ENCODE peak calls at places on chromosome 19, in five cellular contexts. W is A549, O is transverse colon, N is tibial nerve, T is sigmoid colon. K is an unnamed sample.

GRCh38 chr19:27962260-27962659 is 1250.7 kb downstream of the UQCRFS1 start:
- DNase-seq in W (no peak), O (no peak), N (no peak), T (no peak), K (no peak)

GRCh38 chr19:58085348-58085875 is 12.6 kb downstream of the ZSCAN18 start:
- DNase-seq in W (no peak), O (no peak), N (no peak), T (no peak), K (no peak)

GRCh38 chr19:10450853-10451609 is 30.7 kb downstream of the PDE4A start:
- DNase-seq in W (peak; percentile 34), O (peak; percentile 93), N (no peak), T (no peak), K (no peak)

GRCh38 chr19:22619932-22620331 is 14.2 kb upstream of the ZNF492 start:
- DNase-seq in W (no peak), O (no peak), N (no peak), T (no peak), K (no peak)

GRCh38 chr19:31534786-31535185 is 185.6 kb upstream of the TSHZ3 start:
- DNase-seq in W (no peak), O (no peak), N (no peak), T (no peak), K (peak; percentile 78)

GRCh38 chr19:39941151-39941550 is 6.7 kb upstream of the FCGBP start:
- DNase-seq in W (no peak), O (no peak), N (no peak), T (no peak), K (peak; percentile 8)

GRCh38 chr19:7679017-7679720 is 1.5 kb upstream of the TRAPPC5 start:
- DNase-seq in W (no peak), O (peak; percentile 43), N (no peak), T (no peak), K (no peak)

GRCh38 chr19:47660435-47660832 is 51.5 kb downstream of the BICRA start:
- DNase-seq in W (no peak), O (peak; percentile 57), N (no peak), T (no peak), K (no peak)

GRCh38 chr19:38070573-38070972 is 153.4 kb downstream of the DPF1 start:
- DNase-seq in W (no peak), O (no peak), N (no peak), T (no peak), K (no peak)

GRCh38 chr19:15358918-15359317 is 20.7 kb downstream of the AKAP8 start:
- DNase-seq in W (no peak), O (no peak), N (no peak), T (no peak), K (no peak)

GRCh38 chr19:11798391-11799296 is at the start of gene ZNF491:
- DNase-seq in W (no peak), O (peak; percentile 96), N (peak; percentile 86), T (peak; percentile 95), K (peak; percentile 97)

GRCh38 chr19:39083599-39083982 is 577 bp upstream of the ACP7 start:
- DNase-seq in W (no peak), O (no peak), N (no peak), T (no peak), K (no peak)

GRCh38 chr19:30442715-30443114 is 70.5 kb downstream of the ZNF536 start:
- DNase-seq in W (no peak), O (no peak), N (no peak), T (no peak), K (no peak)

GRCh38 chr19:8532170-8532569 is 18.2 kb upstream of the ZNF414 start:
- DNase-seq in W (no peak), O (no peak), N (no peak), T (no peak), K (no peak)

GRCh38 chr19:6626764-6627163 is 35.8 kb upstream of the CD70 start:
- DNase-seq in W (no peak), O (no peak), N (no peak), T (no peak), K (no peak)

GRCh38 chr19:8811315-8812172 is 20.6 kb downstream of the ZNF558 start:
- DNase-seq in W (no peak), O (no peak), N (no peak), T (no peak), K (peak; percentile 10)

GRCh38 chr19:57190301-57190700 is 999 bp upstream of the ZNF264 start:
- DNase-seq in W (no peak), O (no peak), N (no peak), T (no peak), K (peak; percentile 31)

GRCh38 chr19:44907613-44908012 is 2.0 kb downstream of the APOE start:
- DNase-seq in W (no peak), O (no peak), N (no peak), T (no peak), K (no peak)

GRCh38 chr19:5932593-5933262 is 18.7 kb downstream of the CAPS start:
- DNase-seq in W (no peak), O (no peak), N (no peak), T (no peak), K (no peak)

GRCh38 chr19:15287496-15287895 is 44.8 kb downstream of the BRD4 start:
- DNase-seq in W (no peak), O (no peak), N (no peak), T (no peak), K (no peak)

GRCh38 chr19:6788896-6789295 is 16.4 kb downstream of the VAV1 start:
- DNase-seq in W (no peak), O (no peak), N (no peak), T (no peak), K (no peak)

GRCh38 chr19:16366433-16367268 is 42.0 kb downstream of the KLF2 start:
- DNase-seq in W (no peak), O (no peak), N (no peak), T (peak; percentile 48), K (no peak)

DNA sequence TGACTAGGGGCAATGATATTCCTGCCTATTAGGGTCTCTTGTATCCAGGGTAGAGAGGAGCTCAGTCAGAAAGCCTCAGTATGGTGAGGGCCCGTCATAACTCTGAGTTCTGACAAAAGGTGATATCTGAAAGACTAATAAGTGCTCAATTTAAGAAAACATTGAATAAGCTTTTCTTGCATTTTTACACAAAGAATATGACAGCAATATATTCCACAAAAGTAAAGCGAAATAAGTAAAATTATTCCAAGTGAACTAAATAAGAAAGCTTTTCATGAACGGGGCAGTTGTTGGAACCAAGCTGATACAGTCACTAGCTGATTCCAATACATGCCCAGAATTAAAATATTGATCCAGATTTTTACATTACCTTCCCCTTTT is 40.5 kb downstream of the CEACAM1 start:
- DNase-seq in W (no peak), O (no peak), N (no peak), T (no peak), K (no peak)
- TF ChIP-seq EP300 in W (no peak), O (no peak), N (no peak), T (no peak), K (no peak)

GRCh38 chr19:3386447-3387234 is 20.3 kb downstream of the NFIC start:
- DNase-seq in W (no peak), O (no peak), N (no peak), T (peak; percentile 91), K (no peak)

GRCh38 chr19:3389446-3389778 is 23.0 kb downstream of the NFIC start:
- DNase-seq in W (no peak), O (no peak), N (no peak), T (no peak), K (no peak)

GRCh38 chr19:3392480-3392879 is 26.1 kb downstream of the NFIC start:
- DNase-seq in W (no peak), O (no peak), N (no peak), T (no peak), K (no peak)

GRCh38 chr19:3389876-3390361 is 23.5 kb downstream of the NFIC start:
- DNase-seq in W (no peak), O (no peak), N (no peak), T (peak; percentile 76), K (no peak)

GRCh38 chr19:3387645-3388589 is 21.5 kb downstream of the NFIC start:
- DNase-seq in W (peak; percentile 44), O (peak; percentile 89), N (peak; percentile 61), T (peak; percentile 96), K (peak; percentile 93)
- TF ChIP-seq EP300 in W (no peak), O (peak; percentile 39), N (no peak), T (peak; percentile 47), K (peak; percentile 11)

GRCh38 chr19:18172331-18173053 is 1.1 kb upstream of the IFI30 start:
- DNase-seq in W (no peak), O (no peak), N (no peak), T (no peak), K (no peak)

GRCh38 chr19:18173054-18173571 is 500 bp upstream of the IFI30 start:
- DNase-seq in W (no peak), O (peak; percentile 57), N (peak; percentile 61), T (peak; percentile 86), K (no peak)

GRCh38 chr19:18174983-18175382 is 1.4 kb downstream of the IFI30 start:
- DNase-seq in W (no peak), O (no peak), N (no peak), T (no peak), K (no peak)

GRCh38 chr19:18171605-18172327 is 1.8 kb upstream of the IFI30 start:
- DNase-seq in W (no peak), O (no peak), N (no peak), T (no peak), K (no peak)

DNA sequence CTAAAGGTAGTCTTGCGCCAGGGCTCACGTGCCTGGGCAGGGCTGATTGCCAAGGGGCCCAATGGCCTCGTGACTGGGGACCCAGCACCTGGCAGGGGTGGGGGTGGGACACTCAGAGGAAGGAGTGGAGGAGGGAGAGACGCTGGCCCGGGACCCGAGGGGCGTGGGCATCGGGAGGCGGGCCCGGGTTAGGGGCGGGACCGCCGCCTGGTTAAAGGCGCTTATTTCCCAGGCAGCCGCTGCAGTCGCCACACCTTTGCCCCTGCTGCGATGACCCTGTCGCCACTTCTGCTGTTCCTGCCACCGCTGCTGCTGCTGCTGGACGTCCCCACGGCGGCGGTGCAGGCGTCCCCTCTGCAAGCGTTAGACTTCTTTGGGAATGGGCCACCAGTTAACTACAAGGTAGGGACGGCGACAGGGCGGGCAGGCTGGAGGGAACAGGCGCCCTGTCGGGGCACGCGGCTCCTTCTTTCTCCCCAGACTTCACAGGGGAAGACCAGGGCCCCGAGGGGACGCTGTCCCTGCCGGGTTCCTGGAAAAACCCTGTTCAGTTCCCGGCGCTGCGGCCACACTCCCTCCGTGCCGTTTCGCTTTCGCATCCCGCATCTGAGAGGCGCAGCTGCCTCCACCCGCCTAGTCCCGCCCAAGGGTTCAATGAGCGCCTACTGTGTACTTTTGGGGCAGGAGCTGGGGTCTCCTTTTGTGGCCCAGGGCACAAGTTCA is at the start of gene IFI30:
- DNase-seq in W (peak; percentile 68), O (peak; percentile 88), N (peak; percentile 66), T (peak; percentile 90), K (no peak)
- TF ChIP-seq EP300 in W (no peak), O (no peak), N (no peak), T (peak; percentile 32), K (no peak)

DNA sequence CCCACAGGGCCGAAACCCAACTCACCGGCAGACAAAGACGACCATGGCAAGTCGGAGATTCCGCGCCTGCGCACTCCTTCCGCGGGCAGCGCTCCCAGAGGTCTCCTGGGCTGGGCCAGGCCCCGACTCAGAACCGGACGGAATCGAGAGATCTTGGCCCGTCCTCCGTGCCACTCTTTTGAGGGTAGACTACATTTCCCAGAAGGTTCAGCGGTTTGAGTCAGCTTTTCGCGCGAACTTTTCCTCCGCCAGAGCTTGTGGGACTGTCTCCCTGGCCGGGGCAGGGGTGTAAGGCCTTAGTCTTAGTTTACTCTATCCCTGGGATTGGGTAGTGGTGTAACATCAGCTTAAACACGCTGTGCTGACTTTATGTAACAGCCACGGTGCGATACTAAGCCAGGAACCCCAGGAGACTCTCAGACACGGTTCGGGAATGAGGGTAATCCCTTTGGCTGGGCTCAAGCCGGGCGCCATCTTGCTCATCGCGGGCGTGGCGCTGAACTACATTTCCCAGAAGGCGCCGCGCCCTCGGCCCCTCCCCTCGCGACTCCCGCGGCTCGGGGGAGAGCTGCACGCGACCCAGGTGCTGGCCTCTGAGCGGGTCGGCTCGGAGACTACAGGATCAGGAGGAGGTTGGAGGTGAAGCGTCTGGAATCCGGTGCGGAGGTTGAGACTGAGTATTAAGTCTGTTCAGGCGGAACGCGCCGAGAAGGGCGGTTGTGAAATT is at the start of gene ZNF260:
- DNase-seq in W (peak; percentile 97), O (peak; percentile 97), N (peak; percentile 95), T (peak; percentile 98), K (peak; percentile 98)
- TF ChIP-seq EP300 in W (no peak), O (no peak), N (peak; percentile 45), T (peak; percentile 41), K (no peak)

K was measured in esophagus muscularis mucosa.